ENCODE peak calls at places on chromosomes 11 and 22, in seven cellular contexts. One of them, this sample, is unnamed.

GRCh38 chr11:12288934-12289666 is 88.3 kb upstream of the PARVA start:
- DNase-seq in NCI-H2107: no peak
- DNase-seq in GM04503: no peak
- DNase-seq in H9: no peak
- DNase-seq in Kasumi-1: no peak
- DNase-seq in activated CD8-positive, alpha-beta T cell treated with anti-CD3 and anti-CD28 coated beads, Interleukin-2, amount 10 ng/mL, durations not matched to agents 7 days and 5 days: peak
- DNase-seq in head of caudate nucleus: no peak
- DNase-seq in this sample: no peak

GRCh38 chr11:112013501-112014164 is 11.6 kb upstream of the DLAT start:
- DNase-seq in H9: no peak
- DNase-seq in GM04503: no peak
- DNase-seq in NCI-H2107: no peak
- DNase-seq in Kasumi-1: no peak
- DNase-seq in activated CD8-positive, alpha-beta T cell treated with anti-CD3 and anti-CD28 coated beads, Interleukin-2, amount 10 ng/mL, durations not matched to agents 7 days and 5 days: no peak
- DNase-seq in head of caudate nucleus: no peak
- DNase-seq in this sample: no peak

GRCh38 chr22:20956258-20957117 is 10.6 kb upstream of the AIFM3 start:
- DNase-seq in GM04503: no peak
- DNase-seq in activated CD8-positive, alpha-beta T cell treated with anti-CD3 and anti-CD28 coated beads, Interleukin-2, amount 10 ng/mL, durations not matched to agents 7 days and 5 days: no peak
- DNase-seq in H9: peak
- DNase-seq in NCI-H2107: no peak
- DNase-seq in head of caudate nucleus: no peak
- DNase-seq in Kasumi-1: peak
- DNase-seq in this sample: no peak

GRCh38 chr11:115199501-115199900 is 304.7 kb downstream of the CADM1 start:
- DNase-seq in GM04503: peak
- DNase-seq in head of caudate nucleus: no peak
- DNase-seq in Kasumi-1: no peak
- DNase-seq in H9: no peak
- DNase-seq in activated CD8-positive, alpha-beta T cell treated with anti-CD3 and anti-CD28 coated beads, Interleukin-2, amount 10 ng/mL, durations not matched to agents 7 days and 5 days: no peak
- DNase-seq in NCI-H2107: no peak
- DNase-seq in this sample: no peak

GRCh38 chr11:8040261-8040920 is 40.6 kb upstream of the TUB start:
- DNase-seq in NCI-H2107: no peak
- DNase-seq in head of caudate nucleus: peak
- DNase-seq in GM04503: no peak
- DNase-seq in Kasumi-1: no peak
- DNase-seq in H9: peak
- DNase-seq in activated CD8-positive, alpha-beta T cell treated with anti-CD3 and anti-CD28 coated beads, Interleukin-2, amount 10 ng/mL, durations not matched to agents 7 days and 5 days: no peak
- DNase-seq in this sample: no peak

GRCh38 chr11:74731301-74732094 is at the start of gene CHRDL2:
- DNase-seq in NCI-H2107: peak
- DNase-seq in H9: no peak
- DNase-seq in head of caudate nucleus: peak
- DNase-seq in activated CD8-positive, alpha-beta T cell treated with anti-CD3 and anti-CD28 coated beads, Interleukin-2, amount 10 ng/mL, durations not matched to agents 7 days and 5 days: no peak
- DNase-seq in GM04503: no peak
- DNase-seq in Kasumi-1: no peak
- DNase-seq in this sample: no peak

GRCh38 chr11:17197431-17197898 is 10.3 kb downstream of the PIK3C2A start:
- DNase-seq in GM04503: no peak
- DNase-seq in head of caudate nucleus: no peak
- DNase-seq in Kasumi-1: no peak
- DNase-seq in H9: no peak
- DNase-seq in NCI-H2107: no peak
- DNase-seq in activated CD8-positive, alpha-beta T cell treated with anti-CD3 and anti-CD28 coated beads, Interleukin-2, amount 10 ng/mL, durations not matched to agents 7 days and 5 days: no peak
- DNase-seq in this sample: no peak

GRCh38 chr11:18000760-18001159 is 12.1 kb downstream of the SERGEF start:
- DNase-seq in GM04503: no peak
- DNase-seq in Kasumi-1: no peak
- DNase-seq in H9: no peak
- DNase-seq in NCI-H2107: no peak
- DNase-seq in activated CD8-positive, alpha-beta T cell treated with anti-CD3 and anti-CD28 coated beads, Interleukin-2, amount 10 ng/mL, durations not matched to agents 7 days and 5 days: no peak
- DNase-seq in head of caudate nucleus: no peak
- DNase-seq in this sample: no peak

GRCh38 chr22:48088926-48089536 is 1326.6 kb downstream of the TBC1D22A start:
- DNase-seq in Kasumi-1: no peak
- DNase-seq in H9: no peak
- DNase-seq in activated CD8-positive, alpha-beta T cell treated with anti-CD3 and anti-CD28 coated beads, Interleukin-2, amount 10 ng/mL, durations not matched to agents 7 days and 5 days: no peak
- DNase-seq in NCI-H2107: no peak
- DNase-seq in head of caudate nucleus: no peak
- DNase-seq in GM04503: no peak
- DNase-seq in this sample: no peak

GRCh38 chr22:17477401-17477833 is 85.9 kb upstream of the SLC25A18 start:
- DNase-seq in GM04503: no peak
- DNase-seq in head of caudate nucleus: no peak
- DNase-seq in H9: no peak
- DNase-seq in activated CD8-positive, alpha-beta T cell treated with anti-CD3 and anti-CD28 coated beads, Interleukin-2, amount 10 ng/mL, durations not matched to agents 7 days and 5 days: no peak
- DNase-seq in NCI-H2107: no peak
- DNase-seq in Kasumi-1: peak
- DNase-seq in this sample: no peak

GRCh38 chr11:9273430-9274336 is 8.5 kb upstream of the DENND5A start:
- DNase-seq in NCI-H2107: no peak
- DNase-seq in GM04503: peak
- DNase-seq in head of caudate nucleus: no peak
- DNase-seq in H9: peak
- DNase-seq in Kasumi-1: peak
- DNase-seq in activated CD8-positive, alpha-beta T cell treated with anti-CD3 and anti-CD28 coated beads, Interleukin-2, amount 10 ng/mL, durations not matched to agents 7 days and 5 days: no peak
- DNase-seq in this sample: peak

GRCh38 chr11:86101941-86102407 is 33.1 kb upstream of the PICALM start:
- DNase-seq in H9: no peak
- DNase-seq in Kasumi-1: no peak
- DNase-seq in head of caudate nucleus: no peak
- DNase-seq in NCI-H2107: no peak
- DNase-seq in GM04503: no peak
- DNase-seq in activated CD8-positive, alpha-beta T cell treated with anti-CD3 and anti-CD28 coated beads, Interleukin-2, amount 10 ng/mL, durations not matched to agents 7 days and 5 days: no peak
- DNase-seq in this sample: no peak

GRCh38 chr11:79220171-79220570 is 220.7 kb downstream of the TENM4 start:
- DNase-seq in head of caudate nucleus: no peak
- DNase-seq in NCI-H2107: no peak
- DNase-seq in Kasumi-1: no peak
- DNase-seq in GM04503: no peak
- DNase-seq in activated CD8-positive, alpha-beta T cell treated with anti-CD3 and anti-CD28 coated beads, Interleukin-2, amount 10 ng/mL, durations not matched to agents 7 days and 5 days: no peak
- DNase-seq in H9: no peak
- DNase-seq in this sample: no peak

GRCh38 chr22:42229455-42230149 is 40.9 kb downstream of the TCF20 start:
- DNase-seq in Kasumi-1: no peak
- DNase-seq in head of caudate nucleus: no peak
- DNase-seq in H9: no peak
- DNase-seq in activated CD8-positive, alpha-beta T cell treated with anti-CD3 and anti-CD28 coated beads, Interleukin-2, amount 10 ng/mL, durations not matched to agents 7 days and 5 days: no peak
- DNase-seq in NCI-H2107: no peak
- DNase-seq in GM04503: no peak
- DNase-seq in this sample: no peak

GRCh38 chr11:90392692-90393091 is 169.8 kb upstream of the CHORDC1 start:
- DNase-seq in head of caudate nucleus: no peak
- DNase-seq in activated CD8-positive, alpha-beta T cell treated with anti-CD3 and anti-CD28 coated beads, Interleukin-2, amount 10 ng/mL, durations not matched to agents 7 days and 5 days: no peak
- DNase-seq in Kasumi-1: no peak
- DNase-seq in NCI-H2107: no peak
- DNase-seq in GM04503: no peak
- DNase-seq in H9: no peak
- DNase-seq in this sample: no peak

GRCh38 chr22:25447689-25448434 is 116.6 kb upstream of the GRK3 start:
- DNase-seq in Kasumi-1: peak
- DNase-seq in H9: peak
- DNase-seq in NCI-H2107: peak
- DNase-seq in GM04503: no peak
- DNase-seq in head of caudate nucleus: peak
- DNase-seq in activated CD8-positive, alpha-beta T cell treated with anti-CD3 and anti-CD28 coated beads, Interleukin-2, amount 10 ng/mL, durations not matched to agents 7 days and 5 days: peak
- DNase-seq in this sample: peak

GRCh38 chr11:11230802-11231562 is 122.1 kb downstream of the CSNK2A3 start:
- DNase-seq in activated CD8-positive, alpha-beta T cell treated with anti-CD3 and anti-CD28 coated beads, Interleukin-2, amount 10 ng/mL, durations not matched to agents 7 days and 5 days: peak
- DNase-seq in NCI-H2107: no peak
- DNase-seq in head of caudate nucleus: no peak
- DNase-seq in GM04503: no peak
- DNase-seq in Kasumi-1: no peak
- DNase-seq in H9: peak
- DNase-seq in this sample: no peak

GRCh38 chr11:63768232-63769043 is at the start of gene ZFTA:
- DNase-seq in NCI-H2107: no peak
- DNase-seq in GM04503: no peak
- DNase-seq in H9: peak
- DNase-seq in head of caudate nucleus: peak
- DNase-seq in Kasumi-1: peak
- DNase-seq in activated CD8-positive, alpha-beta T cell treated with anti-CD3 and anti-CD28 coated beads, Interleukin-2, amount 10 ng/mL, durations not matched to agents 7 days and 5 days: peak
- DNase-seq in this sample: peak

GRCh38 chr11:114651145-114651718 is 27.1 kb upstream of the NXPE2 start:
- DNase-seq in head of caudate nucleus: no peak
- DNase-seq in H9: no peak
- DNase-seq in Kasumi-1: no peak
- DNase-seq in activated CD8-positive, alpha-beta T cell treated with anti-CD3 and anti-CD28 coated beads, Interleukin-2, amount 10 ng/mL, durations not matched to agents 7 days and 5 days: no peak
- DNase-seq in GM04503: no peak
- DNase-seq in NCI-H2107: no peak
- DNase-seq in this sample: no peak

GRCh38 chr11:30586251-30587144 is at the start of gene MPPED2:
- DNase-seq in NCI-H2107: no peak
- DNase-seq in GM04503: no peak
- DNase-seq in H9: peak
- DNase-seq in head of caudate nucleus: peak
- DNase-seq in activated CD8-positive, alpha-beta T cell treated with anti-CD3 and anti-CD28 coated beads, Interleukin-2, amount 10 ng/mL, durations not matched to agents 7 days and 5 days: peak
- DNase-seq in Kasumi-1: peak
- DNase-seq in this sample: no peak

GRCh38 chr22:42360348-42360747 is 71.9 kb downstream of the NFAM1 start:
- DNase-seq in Kasumi-1: no peak
- DNase-seq in activated CD8-positive, alpha-beta T cell treated with anti-CD3 and anti-CD28 coated beads, Interleukin-2, amount 10 ng/mL, durations not matched to agents 7 days and 5 days: no peak
- DNase-seq in GM04503: no peak
- DNase-seq in H9: no peak
- DNase-seq in NCI-H2107: no peak
- DNase-seq in head of caudate nucleus: no peak
- DNase-seq in this sample: no peak

GRCh38 chr11:113014731-113015455 is 53.7 kb downstream of the NCAM1 start:
- DNase-seq in NCI-H2107: peak
- DNase-seq in activated CD8-positive, alpha-beta T cell treated with anti-CD3 and anti-CD28 coated beads, Interleukin-2, amount 10 ng/mL, durations not matched to agents 7 days and 5 days: no peak
- DNase-seq in head of caudate nucleus: peak
- DNase-seq in GM04503: no peak
- DNase-seq in Kasumi-1: no peak
- DNase-seq in H9: no peak
- DNase-seq in this sample: no peak

GRCh38 chr11:62108017-62108750 is 15.6 kb upstream of the INCENP start:
- DNase-seq in GM04503: no peak
- DNase-seq in activated CD8-positive, alpha-beta T cell treated with anti-CD3 and anti-CD28 coated beads, Interleukin-2, amount 10 ng/mL, durations not matched to agents 7 days and 5 days: peak
- DNase-seq in H9: peak
- DNase-seq in Kasumi-1: peak
- DNase-seq in NCI-H2107: no peak
- DNase-seq in head of caudate nucleus: peak
- DNase-seq in this sample: peak

GRCh38 chr11:7512525-7513209 is 1.1 kb upstream of the PPFIBP2 start:
- DNase-seq in Kasumi-1: peak
- DNase-seq in GM04503: peak
- DNase-seq in activated CD8-positive, alpha-beta T cell treated with anti-CD3 and anti-CD28 coated beads, Interleukin-2, amount 10 ng/mL, durations not matched to agents 7 days and 5 days: peak
- DNase-seq in head of caudate nucleus: peak
- DNase-seq in H9: no peak
- DNase-seq in NCI-H2107: no peak
- DNase-seq in this sample: no peak

GRCh38 chr22:43273902-43274484 is 69.2 kb downstream of the SCUBE1 start:
- DNase-seq in Kasumi-1: peak
- DNase-seq in activated CD8-positive, alpha-beta T cell treated with anti-CD3 and anti-CD28 coated beads, Interleukin-2, amount 10 ng/mL, durations not matched to agents 7 days and 5 days: peak
- DNase-seq in NCI-H2107: no peak
- DNase-seq in GM04503: no peak
- DNase-seq in head of caudate nucleus: peak
- DNase-seq in H9: peak
- DNase-seq in this sample: peak

GRCh38 chr11:34086554-34087278 is 18.7 kb upstream of the NAT10 start:
- DNase-seq in head of caudate nucleus: no peak
- DNase-seq in NCI-H2107: no peak
- DNase-seq in Kasumi-1: peak
- DNase-seq in H9: no peak
- DNase-seq in activated CD8-positive, alpha-beta T cell treated with anti-CD3 and anti-CD28 coated beads, Interleukin-2, amount 10 ng/mL, durations not matched to agents 7 days and 5 days: no peak
- DNase-seq in GM04503: no peak
- DNase-seq in this sample: no peak